ENCODE peak calls at places on chromosomes 16 and 17, in seven cellular contexts. Y is tibial artery; X is stomach; K is IMR-90; Q is gastrocnemius medialis; E is thyroid gland; L is CD4-positive, CD25-positive, alpha-beta regulatory T cell. I is an unnamed sample. For H3K4me1, the result is how much of the 10 kb centered on the place peaks cover.

GRCh38 chr16:276360-277077 is 775 bp upstream of the RGS11 start:
- DNase-seq in X (no peak), E (no peak), K (no peak), L (no peak), Y (no peak), Q (no peak), I (no peak)

GRCh38 chr16:84892097-84892496 is 72.3 kb downstream of the CRISPLD2 start:
- DNase-seq in X (no peak), K (no peak), E (no peak), L (no peak), Q (no peak), Y (no peak), I (no peak)

GRCh38 chr17:80649200-80649644 is 104.6 kb downstream of the RPTOR start:
- DNase-seq in Q (peak), X (no peak), L (no peak), Y (no peak), E (no peak), K (no peak), I (no peak)

GRCh38 chr16:66742409-66742808 is 9.0 kb downstream of the DYNC1LI2 start:
- DNase-seq in X (no peak), Q (no peak), L (no peak), E (no peak), K (no peak), Y (no peak), I (no peak)

GRCh38 chr16:4976611-4977145 is 18.5 kb downstream of the SEC14L5 start:
- DNase-seq in E (no peak), Y (no peak), X (peak), Q (peak), L (no peak), K (no peak), I (no peak)

GRCh38 chr16:85302018-85302847 is 190.0 kb upstream of the CIBAR2 start:
- DNase-seq in L (no peak), Y (no peak), X (no peak), K (peak), E (no peak), Q (no peak), I (no peak)

GRCh38 chr17:44830359-44831269 is 527 bp upstream of the GJC1 start:
- DNase-seq in L (peak), Y (no peak), X (no peak), Q (no peak), K (no peak), E (no peak), I (no peak)

GRCh38 chr16:71338193-71338592 is 20.3 kb upstream of the CALB2 start:
- DNase-seq in L (no peak), K (no peak), X (no peak), E (no peak), Q (no peak), Y (no peak), I (no peak)

GRCh38 chr17:8855477-8856204 is 11.8 kb downstream of the PIK3R6 start:
- DNase-seq in Q (no peak), X (no peak), L (no peak), E (no peak), K (no peak), Y (no peak), I (no peak)

GRCh38 chr17:29390856-29391631 is 881 bp downstream of the TAOK1 start:
- DNase-seq in Q (no peak), L (peak), E (peak), X (no peak), K (peak), Y (no peak), I (no peak)

GRCh38 chr16:24850289-24850931 is 4.6 kb downstream of the SLC5A11 start:
- DNase-seq in Y (no peak), K (peak), Q (no peak), E (no peak), L (peak), X (no peak), I (no peak)

GRCh38 chr17:8649157-8650118 is 18.9 kb upstream of the MYH10 start:
- DNase-seq in L (no peak), Y (peak), Q (no peak), K (peak), X (no peak), E (no peak), I (no peak)

GRCh38 chr17:75683467-75684041 is 16.4 kb downstream of the SAP30BP start:
- DNase-seq in E (no peak), K (peak), X (peak), L (no peak), Q (no peak), Y (no peak), I (no peak)

GRCh38 chr16:89017956-89018604 is 41.1 kb upstream of the CBFA2T3 start:
- DNase-seq in E (no peak), Y (no peak), K (no peak), X (no peak), L (no peak), Q (no peak), I (no peak)

GRCh38 chr17:596287-596686 is 118.4 kb downstream of the VPS53 start:
- DNase-seq in K (peak), L (no peak), Q (no peak), X (no peak), E (peak), Y (no peak), I (no peak)

GRCh38 chr17:47615766-47616424 is 33.8 kb upstream of the KPNB1 start:
- DNase-seq in L (peak), K (peak), Q (no peak), Y (no peak), X (no peak), E (no peak), I (no peak)

GRCh38 chr16:3171181-3171854 is 16.7 kb upstream of the OR1F1 start:
- DNase-seq in Q (no peak), K (no peak), Y (no peak), X (no peak), L (no peak), E (no peak), I (no peak)

GRCh38 chr17:7881655-7882054 is 6.9 kb upstream of the CHD3 start:
- DNase-seq in X (no peak), L (no peak), Y (no peak), K (no peak), E (no peak), Q (no peak), I (no peak)

GRCh38 chr16:85067431-85067830 is 39.8 kb downstream of the KIAA0513 start:
- DNase-seq in Q (no peak), Y (no peak), L (no peak), K (no peak), E (no peak), X (no peak), I (no peak)

GRCh38 chr17:55430531-55431228 is 9.0 kb upstream of the MMD start:
- DNase-seq in Y (no peak), E (no peak), Q (no peak), K (no peak), L (no peak), X (no peak), I (no peak)

GRCh38 chr16:241866-242265 is 7.2 kb downstream of the FAM234A start:
- DNase-seq in K (no peak), L (no peak), Q (no peak), E (no peak), X (no peak), Y (no peak), I (no peak)

GRCh38 chr17:67718325-67718941 is 697 bp downstream of the NOL11 start:
- DNase-seq in X (no peak), K (peak), Y (no peak), L (peak), E (no peak), Q (peak), I (no peak)

GRCh38 chr17:17487998-17488397 is 8.2 kb downstream of the RASD1 start:
- DNase-seq in X (no peak), Y (no peak), K (no peak), E (no peak), Q (no peak), L (no peak), I (no peak)

GRCh38 chr16:67723940-67724339 is 4.8 kb upstream of the GFOD2 start:
- DNase-seq in Q (no peak), E (no peak), Y (no peak), L (no peak), K (no peak), X (no peak), I (no peak)

GRCh38 chr17:73249700-73250099 is 12.0 kb downstream of the CPSF4L start:
- DNase-seq in E (no peak), Y (no peak), L (no peak), X (no peak), K (no peak), Q (no peak), I (no peak)

GRCh38 chr17:39623356-39623950 is 3.3 kb upstream of the PPP1R1B start:
- DNase-seq in L (peak), Q (peak), X (peak), Y (peak), K (peak), E (peak), I (peak)

GRCh38 chr16:30997000-30997886 is 12.2 kb downstream of the HSD3B7 start:
- DNase-seq in L (peak), Q (peak), X (peak), K (peak), E (peak), Y (peak), I (peak)

DNA sequence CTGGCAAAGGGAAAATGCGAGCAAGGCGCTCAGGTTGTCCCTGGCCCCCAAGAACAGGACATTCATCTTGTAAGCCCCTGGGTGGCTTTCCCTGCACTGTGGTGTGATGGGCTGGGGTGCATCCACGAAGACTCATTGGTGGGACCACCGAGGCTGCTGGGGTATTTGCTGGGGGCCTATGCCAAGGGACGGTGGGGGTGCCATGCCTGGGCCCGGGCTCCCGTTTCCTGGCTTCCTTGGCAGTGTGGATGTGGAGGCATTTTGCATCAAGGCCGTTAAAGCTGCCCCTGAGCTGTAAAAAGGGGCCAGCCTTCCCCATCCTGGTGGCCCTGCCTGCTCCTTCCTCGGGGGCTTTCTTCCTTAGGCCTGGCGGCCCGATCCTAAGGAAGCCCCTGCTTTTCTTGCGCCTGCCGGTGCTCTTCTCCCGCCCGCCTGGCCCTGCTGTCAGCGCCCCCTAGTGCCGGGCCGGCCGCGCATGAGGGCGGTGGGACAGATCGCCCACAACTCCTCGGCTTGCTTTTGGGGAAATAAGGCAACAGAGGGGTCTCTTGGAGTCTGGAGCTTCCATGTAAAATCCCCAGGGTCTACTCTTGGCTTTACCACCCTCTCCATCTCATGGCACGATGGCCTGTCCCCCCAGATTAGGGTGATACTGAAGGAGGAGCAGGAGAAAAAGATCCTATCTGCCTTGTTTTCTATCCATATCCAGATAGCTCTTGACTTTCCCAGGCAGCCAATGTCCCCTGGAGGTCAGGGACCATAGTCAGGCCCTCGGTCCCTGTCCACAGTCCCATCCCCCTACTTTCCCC is 9.8 kb upstream of the TBX2 start:
- DNase-seq in X (peak), L (no peak), Q (no peak), K (peak), E (peak), Y (no peak), I (peak)
- H3K4me3 ChIP-seq in X (no peak), L (no peak), Q (no peak), K (no peak), E (no peak), Y (peak), I (no peak)

GRCh38 chr17:5283531-5284315 is 1.6 kb downstream of the RABEP1 start:
- DNase-seq in E (no peak), L (peak), X (no peak), K (peak), Q (no peak), Y (no peak), I (no peak)
- H3K4me1 ChIP-seq in E (under half), L (under half), X (half or more), K (under half), Q (under half), Y (under half), I (under half)

DNA sequence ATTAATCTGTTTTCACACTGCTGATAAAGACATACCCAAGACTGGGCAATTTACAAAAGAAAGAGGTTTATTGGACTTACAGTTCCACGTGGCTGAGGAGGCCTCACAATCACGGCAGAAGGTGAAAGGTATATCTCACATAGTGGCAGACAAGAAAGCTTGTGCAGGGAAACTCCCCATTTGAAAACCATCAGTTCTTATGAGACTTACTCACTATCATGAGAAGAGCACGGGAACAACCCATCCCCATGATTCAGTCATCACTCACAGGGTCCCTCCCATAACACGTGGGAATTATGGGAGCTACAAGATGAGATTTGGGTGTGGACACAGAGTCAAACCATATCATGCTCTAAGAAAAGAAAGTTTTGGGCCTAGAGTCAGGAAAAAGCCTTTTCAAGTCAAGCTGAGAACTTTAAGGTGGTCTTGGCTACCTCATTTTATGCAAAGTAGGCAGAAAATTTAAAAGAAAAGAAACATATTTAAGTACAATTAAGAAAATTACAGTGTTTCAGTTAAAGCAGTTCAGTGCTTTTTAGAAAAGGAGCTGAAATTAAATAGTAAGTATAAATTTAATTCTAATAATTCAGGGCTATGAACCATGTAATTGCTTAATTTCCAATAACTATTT is 24.9 kb upstream of the CRYM start:
- DNase-seq in K (peak), X (no peak), Q (no peak), Y (peak), E (no peak), L (no peak), I (no peak)
- H3K4me3 ChIP-seq in K (peak), X (no peak), Q (no peak), Y (no peak), E (no peak), L (no peak), I (no peak)

DNA sequence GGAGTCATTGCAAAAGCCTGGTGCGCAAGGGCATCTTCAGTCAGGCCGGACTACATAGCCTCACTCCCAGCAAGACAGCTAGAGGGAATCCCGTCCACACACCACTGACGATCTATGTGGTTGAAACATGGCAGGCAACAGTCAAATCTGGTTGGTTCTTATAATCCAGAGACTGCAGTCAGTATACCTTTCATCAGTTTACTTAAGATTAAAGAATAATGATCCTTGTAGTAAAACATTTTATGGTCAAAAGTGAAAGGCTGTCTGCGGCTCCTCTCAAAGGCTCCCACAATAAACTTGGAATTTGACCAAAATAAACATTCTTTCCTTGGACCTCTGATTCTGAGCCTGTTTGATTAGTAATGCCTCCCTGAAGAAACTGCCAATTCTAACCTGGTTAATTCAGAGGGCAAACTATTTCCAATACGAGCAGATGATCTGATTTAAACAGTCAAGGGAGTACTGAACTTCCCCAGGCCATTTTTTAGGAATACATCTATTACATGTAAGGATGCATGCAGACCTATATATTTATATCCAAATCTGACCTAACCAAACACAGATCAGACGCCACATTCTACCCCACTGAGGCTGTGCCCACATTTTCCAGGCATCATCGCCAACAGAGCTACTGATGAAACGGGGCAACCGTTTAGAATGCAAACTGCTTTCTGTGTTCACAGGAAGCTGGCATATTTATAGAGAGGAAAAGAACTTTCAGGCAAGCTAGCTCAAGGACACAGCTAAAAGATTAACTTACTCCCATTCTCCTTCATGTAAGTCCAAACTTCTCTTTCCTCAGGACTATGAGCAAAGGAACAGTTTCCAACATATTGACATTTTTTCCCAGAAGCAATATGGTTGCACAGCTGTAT is 15.3 kb upstream of the TXNDC11 start:
- DNase-seq in Q (no peak), X (no peak), E (peak), K (peak), Y (no peak), L (no peak), I (no peak)
- H3K4me1 ChIP-seq in Q (under half), X (under half), E (under half), K (under half), Y (under half), L (under half), I (under half)

I was measured in ovary.